ENCODE peak calls at places on chromosomes 12 and 14, in six cellular contexts. Y is fibroblast of mammary gland; M is GM06990; P is cardiac muscle cell; D is CD8-positive, alpha-beta T cell; G is endothelial cell of umbilical vein. A is an unnamed sample.

GRCh38 chr12:84889818-84890217 is 22.8 kb downstream of the SLC6A15 start:
- DNase-seq in Y (no peak), M (no peak), P (no peak), D (no peak), G (no peak), A (no peak)

GRCh38 chr12:128690641-128691040 is 133.1 kb downstream of the SLC15A4 start:
- DNase-seq in Y (no peak), M (no peak), P (no peak), D (no peak), G (no peak), A (no peak)

GRCh38 chr14:60713513-60713912 is 10.6 kb downstream of the SIX4 start:
- DNase-seq in Y (peak; percentile 8), M (no peak), P (no peak), D (no peak), G (no peak), A (no peak)

GRCh38 chr14:63562414-63562813 is 19.2 kb upstream of the PPP2R5E start:
- DNase-seq in Y (no peak), M (no peak), P (peak; percentile 57), D (no peak), G (no peak), A (no peak)

GRCh38 chr12:42589465-42590323 is at the start of gene PRICKLE1:
- DNase-seq in Y (peak; percentile 48), M (peak; percentile 73), P (peak; percentile 72), D (no peak), G (peak; percentile 69), A (no peak)

GRCh38 chr12:112116232-112117060 is 7.9 kb upstream of the NAA25 start:
- DNase-seq in Y (no peak), M (peak; percentile 15), P (peak; percentile 95), D (no peak), G (peak; percentile 82), A (no peak)

GRCh38 chr12:10268037-10268436 is 39.6 kb upstream of the KLRD1 start:
- DNase-seq in Y (no peak), M (no peak), P (no peak), D (no peak), G (no peak), A (no peak)

GRCh38 chr14:93008381-93008780 is 85.4 kb downstream of the CHGA start:
- DNase-seq in Y (peak; percentile 87), M (no peak), P (peak; percentile 63), D (no peak), G (peak; percentile 44), A (no peak)

GRCh38 chr12:71636704-71637115 is 26.9 kb downstream of the ZFC3H1 start:
- DNase-seq in Y (peak; percentile 79), M (peak; percentile 32), P (peak; percentile 80), D (no peak), G (peak; percentile 66), A (peak; percentile 39)

GRCh38 chr12:118064608-118065007 is 3.6 kb upstream of the WSB2 start:
- DNase-seq in Y (no peak), M (no peak), P (no peak), D (no peak), G (peak; percentile 9), A (no peak)

GRCh38 chr14:64539186-64539552 is 1.4 kb upstream of the HSPA2 start:
- DNase-seq in Y (peak; percentile 16), M (no peak), P (no peak), D (no peak), G (peak; percentile 37), A (no peak)

GRCh38 chr14:43795600-43796228 is 711.4 kb downstream of the FSCB start:
- DNase-seq in Y (peak; percentile 7), M (no peak), P (peak; percentile 17), D (no peak), G (no peak), A (peak; percentile 36)

GRCh38 chr12:91732086-91732485 is 413.6 kb downstream of the BTG1 start:
- DNase-seq in Y (peak; percentile 90), M (no peak), P (no peak), D (no peak), G (no peak), A (no peak)

GRCh38 chr12:50132505-50133135 is 20.6 kb downstream of the COX14 start:
- DNase-seq in Y (peak; percentile 76), M (no peak), P (peak; percentile 71), D (no peak), G (no peak), A (no peak)

GRCh38 chr12:122190842-122191668 is 8.1 kb downstream of the LRRC43 start:
- DNase-seq in Y (peak; percentile 64), M (peak; percentile 43), P (peak; percentile 62), D (peak; percentile 64), G (peak; percentile 75), A (peak; percentile 35)

GRCh38 chr12:91958816-91959215 is 186.8 kb downstream of the BTG1 start:
- DNase-seq in Y (peak; percentile 70), M (no peak), P (peak; percentile 19), D (no peak), G (no peak), A (no peak)

GRCh38 chr14:72389200-72389599 is 457.0 kb downstream of the RGS6 start:
- DNase-seq in Y (no peak), M (no peak), P (no peak), D (no peak), G (no peak), A (no peak)

GRCh38 chr14:78758333-78758732 is 588.2 kb downstream of the NRXN3 start:
- DNase-seq in Y (peak; percentile 54), M (no peak), P (peak; percentile 11), D (no peak), G (peak; percentile 49), A (peak; percentile 15)

GRCh38 chr14:28635387-28635786 is 131.2 kb upstream of the FOXG1 start:
- DNase-seq in Y (peak; percentile 71), M (peak; percentile 2), P (peak; percentile 75), D (no peak), G (peak; percentile 34), A (peak; percentile 0)

GRCh38 chr14:71551291-71551955 is 380.8 kb upstream of the RGS6 start:
- DNase-seq in Y (peak; percentile 83), M (no peak), P (peak; percentile 30), D (no peak), G (no peak), A (no peak)

GRCh38 chr12:94318178-94318577 is 141.5 kb downstream of the CEP83 start:
- DNase-seq in Y (no peak), M (peak; percentile 9), P (no peak), D (no peak), G (no peak), A (no peak)

GRCh38 chr14:70771781-70772212 is 37.5 kb downstream of the MAP3K9 start:
- DNase-seq in Y (no peak), M (no peak), P (no peak), D (no peak), G (no peak), A (no peak)

GRCh38 chr14:59664741-59665140 is 88.1 kb upstream of the CCDC175 start:
- DNase-seq in Y (peak; percentile 41), M (no peak), P (no peak), D (no peak), G (no peak), A (no peak)

GRCh38 chr12:56800221-56800620 is 37.1 kb downstream of the HSD17B6 start:
- DNase-seq in Y (no peak), M (no peak), P (no peak), D (no peak), G (no peak), A (no peak)
- H3K4me3 ChIP-seq in Y (no peak overlapping the region), M (no peak overlapping the region), P (no peak overlapping the region), D (no peak overlapping the region), G (no peak overlapping the region), A (no peak overlapping the region)

DNA sequence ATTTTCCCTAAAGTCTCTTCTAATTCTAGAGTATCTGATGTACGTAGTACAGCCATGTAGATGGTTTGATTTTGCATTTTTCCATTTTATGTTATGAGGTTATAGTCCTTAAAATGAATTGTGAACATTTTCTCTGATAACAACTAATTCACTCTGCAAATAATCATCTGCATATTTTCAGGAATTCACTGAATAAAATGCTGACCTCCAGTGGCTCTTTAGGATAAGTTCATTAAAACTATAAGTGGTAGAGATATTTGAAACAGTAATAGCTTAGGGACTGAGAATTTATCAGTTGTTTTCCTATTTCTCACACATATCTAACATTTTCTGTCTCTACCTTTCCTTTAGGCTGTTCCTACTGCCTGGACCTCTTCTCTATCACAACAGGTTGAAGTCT is 4.4 kb downstream of the MSRB3 start:
- DNase-seq in Y (no peak), M (no peak), P (no peak), D (no peak), G (no peak), A (no peak)
- TF ChIP-seq CTCF in Y (peak; percentile 31), M (no peak), P (no peak), D (no peak), G (no peak), A (peak; percentile 28)

GRCh38 chr12:53425515-53426150 is 2.0 kb downstream of the AMHR2 start:
- DNase-seq in Y (no peak), M (no peak), P (peak; percentile 15), D (no peak), G (no peak), A (no peak)
- H3K4me3 ChIP-seq in Y (no peak overlapping the region), M (no peak overlapping the region), P (peak overlapping the region; percentile 20), D (no peak overlapping the region), G (no peak overlapping the region), A (no peak overlapping the region)

DNA sequence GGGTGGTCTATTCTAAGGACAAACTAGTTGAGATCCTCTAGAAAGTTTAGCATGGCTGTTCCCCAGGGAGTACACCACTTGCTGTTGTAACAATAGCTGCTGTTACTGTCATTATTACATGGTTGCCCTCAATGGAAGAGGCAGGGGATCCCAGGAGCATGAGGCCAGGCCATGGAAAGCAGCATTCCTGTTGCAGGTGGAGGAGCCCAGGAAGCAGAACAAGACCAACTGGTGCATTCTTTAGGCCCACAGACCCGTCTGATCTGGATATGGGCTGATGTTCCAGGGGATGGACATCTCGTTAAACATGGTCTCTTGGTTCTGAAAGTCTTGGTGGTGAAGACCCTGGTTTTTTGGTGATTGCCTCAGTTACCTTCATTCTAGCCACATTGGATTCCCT is 109.2 kb upstream of the WSCD2 start:
- DNase-seq in Y (no peak), M (no peak), P (no peak), D (no peak), G (no peak), A (no peak)
- TF ChIP-seq CTCF in Y (no peak), M (no peak), P (no peak), D (no peak), G (no peak), A (no peak)

GRCh38 chr14:41805633-41806032 is 199.0 kb downstream of the LRFN5 start:
- DNase-seq in Y (peak; percentile 4), M (no peak), P (no peak), D (no peak), G (no peak), A (no peak)

GRCh38 chr14:41810362-41810761 is 203.7 kb downstream of the LRFN5 start:
- DNase-seq in Y (no peak), M (no peak), P (no peak), D (no peak), G (no peak), A (no peak)

GRCh38 chr14:41806355-41806975 is 199.8 kb downstream of the LRFN5 start:
- DNase-seq in Y (peak; percentile 28), M (no peak), P (no peak), D (no peak), G (no peak), A (no peak)
- H3K4me3 ChIP-seq in Y (no peak overlapping the region), M (no peak overlapping the region), P (no peak overlapping the region), D (no peak overlapping the region), G (no peak overlapping the region), A (no peak overlapping the region)